ENCODE peak calls at places on chromosomes 1 and 21, in six cellular contexts. One of them, this sample, is unnamed.

GRCh38 chr1:229381234-229381633 is 38.4 kb upstream of the CCSAP start:
- DNase-seq in GM23338: peak
- DNase-seq in HCT116: no peak
- DNase-seq in GM23248: no peak
- DNase-seq in PC-3: no peak
- DNase-seq in MM.1S: no peak
- DNase-seq in this sample: no peak

GRCh38 chr1:59976194-59977074 is 49.9 kb upstream of the CYP2J2 start:
- DNase-seq in GM23338: peak
- DNase-seq in HCT116: peak
- DNase-seq in GM23248: peak
- DNase-seq in PC-3: peak
- DNase-seq in MM.1S: peak
- DNase-seq in this sample: peak

GRCh38 chr1:226662704-226663326 is 76.3 kb downstream of the ITPKB start:
- DNase-seq in GM23338: no peak
- DNase-seq in HCT116: peak
- DNase-seq in GM23248: peak
- DNase-seq in PC-3: peak
- DNase-seq in MM.1S: peak
- DNase-seq in this sample: peak

GRCh38 chr1:54003249-54003646 is 14.7 kb downstream of the LDLRAD1 start:
- DNase-seq in GM23338: no peak
- DNase-seq in HCT116: no peak
- DNase-seq in GM23248: no peak
- DNase-seq in PC-3: no peak
- DNase-seq in MM.1S: no peak
- DNase-seq in this sample: no peak

GRCh38 chr1:193569696-193570269 is 383.4 kb upstream of the B3GALT2 start:
- DNase-seq in GM23338: no peak
- DNase-seq in HCT116: no peak
- DNase-seq in GM23248: peak
- DNase-seq in PC-3: no peak
- DNase-seq in MM.1S: peak
- DNase-seq in this sample: no peak

GRCh38 chr1:1343811-1344421 is 5.3 kb downstream of the DVL1 start:
- DNase-seq in GM23338: no peak
- DNase-seq in HCT116: no peak
- DNase-seq in GM23248: no peak
- DNase-seq in PC-3: peak
- DNase-seq in MM.1S: no peak
- DNase-seq in this sample: no peak

GRCh38 chr1:32339363-32339978 is 3.4 kb upstream of the MARCKSL1 start:
- DNase-seq in GM23338: no peak
- DNase-seq in HCT116: no peak
- DNase-seq in GM23248: peak
- DNase-seq in PC-3: peak
- DNase-seq in MM.1S: no peak
- DNase-seq in this sample: no peak

GRCh38 chr1:59361766-59362165 is 64.9 kb downstream of the FGGY start:
- DNase-seq in GM23338: no peak
- DNase-seq in HCT116: no peak
- DNase-seq in GM23248: no peak
- DNase-seq in PC-3: no peak
- DNase-seq in MM.1S: no peak
- DNase-seq in this sample: no peak

GRCh38 chr1:154772611-154773515 is 97.2 kb downstream of the KCNN3 start:
- DNase-seq in GM23338: peak
- DNase-seq in HCT116: no peak
- DNase-seq in GM23248: no peak
- DNase-seq in PC-3: no peak
- DNase-seq in MM.1S: no peak
- DNase-seq in this sample: no peak

GRCh38 chr1:184520343-184520742 is 133.5 kb downstream of the C1orf21 start:
- DNase-seq in GM23338: peak
- DNase-seq in HCT116: no peak
- DNase-seq in GM23248: peak
- DNase-seq in PC-3: no peak
- DNase-seq in MM.1S: no peak
- DNase-seq in this sample: no peak

GRCh38 chr1:201348211-201348566 is 29.3 kb downstream of the TNNT2 start:
- DNase-seq in GM23338: peak
- DNase-seq in HCT116: peak
- DNase-seq in GM23248: peak
- DNase-seq in PC-3: peak
- DNase-seq in MM.1S: peak
- DNase-seq in this sample: peak
- TF ChIP-seq EZH2phosphoT487 in GM23338: no peak
- TF ChIP-seq EZH2phosphoT487 in HCT116: no peak
- TF ChIP-seq EZH2phosphoT487 in GM23248: no peak
- TF ChIP-seq EZH2phosphoT487 in PC-3: no peak
- TF ChIP-seq EZH2phosphoT487 in MM.1S: no peak
- TF ChIP-seq EZH2phosphoT487 in this sample: no peak

GRCh38 chr21:42151148-42152074 is 67.5 kb upstream of the ABCG1 start:
- DNase-seq in GM23338: no peak
- DNase-seq in HCT116: no peak
- DNase-seq in GM23248: no peak
- DNase-seq in PC-3: no peak
- DNase-seq in MM.1S: no peak
- DNase-seq in this sample: no peak
- TF ChIP-seq EZH2phosphoT487 in GM23338: no peak
- TF ChIP-seq EZH2phosphoT487 in HCT116: no peak
- TF ChIP-seq EZH2phosphoT487 in GM23248: no peak
- TF ChIP-seq EZH2phosphoT487 in PC-3: no peak
- TF ChIP-seq EZH2phosphoT487 in MM.1S: no peak
- TF ChIP-seq EZH2phosphoT487 in this sample: no peak

DNA sequence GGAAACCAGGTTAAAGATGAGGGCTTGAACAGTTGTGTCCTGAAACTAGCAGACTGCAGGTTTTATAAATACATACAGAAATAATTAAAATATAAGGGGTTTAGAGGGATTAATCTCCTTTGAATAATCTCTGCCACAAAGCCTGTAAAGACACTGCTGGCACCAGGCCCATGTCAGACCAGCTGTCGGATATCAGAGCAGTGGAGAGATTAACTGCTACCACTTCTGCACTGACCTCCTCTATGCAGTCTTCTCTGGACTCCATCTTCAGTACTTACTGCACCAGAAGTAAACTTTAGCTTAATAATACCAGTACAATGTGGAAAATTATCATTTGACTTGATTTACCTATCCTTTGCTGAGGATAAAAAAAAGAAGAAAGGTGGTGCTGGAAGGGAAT is 128.6 kb downstream of the LHX4 start:
- DNase-seq in GM23338: no peak
- DNase-seq in HCT116: no peak
- DNase-seq in GM23248: no peak
- DNase-seq in PC-3: no peak
- DNase-seq in MM.1S: no peak
- DNase-seq in this sample: peak
- TF ChIP-seq EZH2phosphoT487 in GM23338: no peak
- TF ChIP-seq EZH2phosphoT487 in HCT116: no peak
- TF ChIP-seq EZH2phosphoT487 in GM23248: no peak
- TF ChIP-seq EZH2phosphoT487 in PC-3: no peak
- TF ChIP-seq EZH2phosphoT487 in MM.1S: no peak
- TF ChIP-seq EZH2phosphoT487 in this sample: no peak

GRCh38 chr1:192571706-192572105 is 3.9 kb upstream of the RGS1 start:
- DNase-seq in GM23338: no peak
- DNase-seq in HCT116: no peak
- DNase-seq in GM23248: no peak
- DNase-seq in PC-3: no peak
- DNase-seq in MM.1S: no peak
- DNase-seq in this sample: no peak

GRCh38 chr1:192563129-192563528 is 12.4 kb upstream of the RGS1 start:
- DNase-seq in GM23338: no peak
- DNase-seq in HCT116: no peak
- DNase-seq in GM23248: no peak
- DNase-seq in PC-3: no peak
- DNase-seq in MM.1S: no peak
- DNase-seq in this sample: no peak

GRCh38 chr1:192565946-192566345 is 9.6 kb upstream of the RGS1 start:
- DNase-seq in GM23338: no peak
- DNase-seq in HCT116: no peak
- DNase-seq in GM23248: peak
- DNase-seq in PC-3: no peak
- DNase-seq in MM.1S: no peak
- DNase-seq in this sample: no peak

GRCh38 chr1:192564099-192564498 is 11.5 kb upstream of the RGS1 start:
- DNase-seq in GM23338: no peak
- DNase-seq in HCT116: no peak
- DNase-seq in GM23248: no peak
- DNase-seq in PC-3: no peak
- DNase-seq in MM.1S: no peak
- DNase-seq in this sample: no peak

DNA sequence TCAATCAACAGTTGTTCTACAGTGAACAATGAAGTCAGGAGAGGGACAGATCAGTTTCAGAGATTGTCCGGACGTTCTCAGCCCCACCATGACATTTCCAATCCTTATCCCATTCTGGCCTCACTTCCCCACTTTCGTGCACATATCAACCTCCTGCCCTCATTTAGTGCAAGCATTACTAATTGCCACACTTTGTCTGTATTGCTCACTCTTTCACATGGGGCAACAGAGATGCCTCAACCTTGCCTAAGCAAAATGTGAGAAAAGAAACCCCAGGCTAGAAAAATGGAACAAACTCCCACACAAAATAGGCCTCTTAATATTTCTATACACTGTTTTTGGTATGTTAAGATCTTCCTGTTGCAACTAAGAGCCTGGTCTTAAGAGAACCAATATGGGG is 8.9 kb upstream of the RGS1 start:
- DNase-seq in GM23338: no peak
- DNase-seq in HCT116: no peak
- DNase-seq in GM23248: peak
- DNase-seq in PC-3: no peak
- DNase-seq in MM.1S: no peak
- DNase-seq in this sample: no peak
- TF ChIP-seq EZH2phosphoT487 in GM23338: no peak
- TF ChIP-seq EZH2phosphoT487 in HCT116: no peak
- TF ChIP-seq EZH2phosphoT487 in GM23248: no peak
- TF ChIP-seq EZH2phosphoT487 in PC-3: no peak
- TF ChIP-seq EZH2phosphoT487 in MM.1S: no peak
- TF ChIP-seq EZH2phosphoT487 in this sample: no peak

DNA sequence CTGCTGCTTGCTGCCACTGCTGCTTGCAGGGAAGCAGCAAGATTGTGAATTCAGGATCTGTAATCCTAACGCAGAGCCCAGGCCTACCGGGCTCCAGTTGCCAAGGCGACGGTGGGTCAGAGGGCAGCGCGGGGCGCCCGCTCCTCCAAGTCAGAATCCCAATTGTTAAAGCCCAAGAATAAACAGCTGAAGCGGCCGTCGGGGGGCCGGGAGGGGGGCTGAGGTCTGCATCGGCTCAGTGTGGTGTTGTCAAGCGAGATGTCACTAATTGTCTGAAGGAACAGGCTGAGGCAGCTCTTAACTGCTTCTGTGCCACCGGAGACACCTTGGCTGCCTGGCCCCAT is 36.8 kb downstream of the AHDC1 start:
- DNase-seq in GM23338: no peak
- DNase-seq in HCT116: no peak
- DNase-seq in GM23248: no peak
- DNase-seq in PC-3: no peak
- DNase-seq in MM.1S: no peak
- DNase-seq in this sample: peak
- TF ChIP-seq EZH2phosphoT487 in GM23338: no peak
- TF ChIP-seq EZH2phosphoT487 in HCT116: no peak
- TF ChIP-seq EZH2phosphoT487 in GM23248: no peak
- TF ChIP-seq EZH2phosphoT487 in PC-3: no peak
- TF ChIP-seq EZH2phosphoT487 in MM.1S: no peak
- TF ChIP-seq EZH2phosphoT487 in this sample: no peak